ENCODE peak calls at places on chromosomes 4 and X, in seven cellular contexts. E is mammary epithelial cell, B is uterus, R is lower lobe of right lung, N is thoracic aorta, W is cardiac muscle cell, Y is transverse colon. P is an unnamed sample. For H3K36me3, the result is how much of the 10 kb centered on the place peaks cover.

GRCh38 chr4:173538903-173539445 is 8.9 kb upstream of the HAND2 start:
- DNase-seq in E (no peak), B (no peak), R (no peak), N (no peak), W (no peak), Y (no peak), P (no peak)

GRCh38 chr4:21226637-21227538 is 526.6 kb downstream of the PACRGL start:
- DNase-seq in E (no peak), B (no peak), R (no peak), N (no peak), W (no peak), Y (no peak), P (no peak)

GRCh38 chr4:158818595-158818994 is 49.8 kb downstream of the FNIP2 start:
- DNase-seq in E (no peak), B (no peak), R (no peak), N (no peak), W (no peak), Y (no peak), P (no peak)

GRCh38 chr4:114857831-114858230 is 255.6 kb downstream of the NDST4 start:
- DNase-seq in E (peak), B (no peak), R (no peak), N (no peak), W (no peak), Y (no peak), P (no peak)

GRCh38 chr4:110032603-110033002 is 119.9 kb downstream of the EGF start:
- DNase-seq in E (no peak), B (no peak), R (no peak), N (no peak), W (peak), Y (no peak), P (peak)

GRCh38 chr4:71251266-71251665 is 87.6 kb upstream of the SLC4A4 start:
- DNase-seq in E (no peak), B (no peak), R (no peak), N (no peak), W (no peak), Y (no peak), P (no peak)

GRCh38 chrX:153476628-153477027 is 6.3 kb upstream of the HAUS7 start:
- DNase-seq in E (no peak), B (peak), R (no peak), N (peak), W (peak), Y (no peak), P (no peak)

GRCh38 chrX:43592597-43592996 is 63.5 kb upstream of the MAOA start:
- DNase-seq in E (peak), B (no peak), R (no peak), N (no peak), W (peak), Y (no peak), P (no peak)

GRCh38 chr4:44150091-44150576 is 298.5 kb downstream of the KCTD8 start:
- DNase-seq in E (peak), B (no peak), R (no peak), N (no peak), W (peak), Y (no peak), P (no peak)

GRCh38 chr4:88743696-88744095 is 46.1 kb upstream of the NAP1L5 start:
- DNase-seq in E (no peak), B (no peak), R (no peak), N (no peak), W (peak), Y (no peak), P (no peak)

DNA sequence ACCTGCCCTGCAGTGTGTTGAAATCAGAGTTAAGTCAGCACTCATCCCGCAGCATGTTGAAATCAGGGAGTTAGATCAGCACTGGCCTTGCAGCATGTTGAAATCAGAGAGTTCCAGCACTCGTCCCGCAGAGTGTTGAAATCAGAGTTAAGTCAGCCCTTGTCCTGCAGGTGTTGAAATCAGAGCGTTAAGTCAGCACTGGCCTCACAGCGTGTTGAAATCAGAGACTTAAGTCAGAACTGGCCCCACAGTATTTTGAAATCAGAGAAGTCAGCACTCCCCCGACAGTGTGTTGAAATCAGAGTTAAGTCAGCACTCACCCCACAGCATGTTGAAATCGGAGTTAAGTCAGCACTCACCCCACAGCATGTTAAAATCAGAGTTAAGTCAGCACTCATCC is 10.9 kb upstream of the UVSSA start:
- DNase-seq in E (peak), B (no peak), R (no peak), N (no peak), W (peak), Y (no peak), P (peak)
- H3K36me3 ChIP-seq in E (under half), B (under half), R (half or more), N (under half), W (under half), Y (under half), P (under half)

GRCh38 chr4:16157609-16158503 is 68.4 kb downstream of the TAPT1 start:
- DNase-seq in E (no peak), B (no peak), R (no peak), N (no peak), W (peak), Y (no peak), P (no peak)
- H3K36me3 ChIP-seq in E (under half), B (under half), R (under half), N (under half), W (under half), Y (under half), P (under half)

GRCh38 chr4:139389102-139389501 is 64.8 kb upstream of the RAB33B start:
- DNase-seq in E (no peak), B (no peak), R (no peak), N (no peak), W (no peak), Y (no peak), P (no peak)
- H3K36me3 ChIP-seq in E (under half), B (under half), R (half or more), N (under half), W (under half), Y (half or more), P (under half)

GRCh38 chr4:533318-534100 is 34.5 kb downstream of the PIGG start:
- DNase-seq in E (no peak), B (no peak), R (peak), N (no peak), W (no peak), Y (no peak), P (no peak)
- H3K36me3 ChIP-seq in E (under half), B (under half), R (half or more), N (half or more), W (under half), Y (under half), P (half or more)

GRCh38 chr4:56450342-56450741 is 14.3 kb downstream of the PAICS start:
- DNase-seq in E (no peak), B (no peak), R (no peak), N (no peak), W (no peak), Y (no peak), P (no peak)
- H3K36me3 ChIP-seq in E (under half), B (under half), R (under half), N (under half), W (half or more), Y (under half), P (half or more)

GRCh38 chr4:182695009-182695408 is 222.2 kb downstream of the DCTD start:
- DNase-seq in E (no peak), B (no peak), R (no peak), N (no peak), W (no peak), Y (no peak), P (no peak)
- H3K36me3 ChIP-seq in E (under half), B (under half), R (under half), N (under half), W (under half), Y (under half), P (under half)

GRCh38 chr4:37634180-37634579 is 52.0 kb downstream of the RELL1 start:
- DNase-seq in E (no peak), B (no peak), R (no peak), N (no peak), W (no peak), Y (no peak), P (peak)
- H3K36me3 ChIP-seq in E (under half), B (under half), R (half or more), N (under half), W (under half), Y (under half), P (under half)

DNA sequence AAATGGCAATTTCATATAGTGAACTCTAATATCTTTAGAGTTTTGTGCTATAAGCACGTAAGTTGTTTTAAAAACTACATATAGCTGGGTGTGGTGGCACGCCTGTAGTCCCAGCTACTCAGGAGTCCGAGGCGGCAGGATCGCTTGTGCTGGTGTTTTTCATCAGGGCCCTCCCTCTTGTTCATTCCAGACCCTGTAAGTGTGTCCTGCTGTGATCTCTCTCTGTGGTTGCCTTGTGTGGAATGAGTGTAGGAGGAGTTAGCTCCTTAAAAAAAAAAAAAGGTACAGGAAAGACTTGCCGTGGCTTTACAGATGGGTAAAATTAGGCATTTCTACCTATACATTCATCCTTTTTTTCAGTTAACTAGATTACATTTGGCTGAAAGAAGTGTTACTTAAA is 35.4 kb downstream of the RBBP7 start:
- DNase-seq in E (no peak), B (no peak), R (no peak), N (no peak), W (no peak), Y (no peak), P (no peak)
- H3K36me3 ChIP-seq in E (under half), B (under half), R (under half), N (under half), W (under half), Y (under half), P (under half)

GRCh38 chr4:24570172-24570571 is 14.2 kb downstream of the DHX15 start:
- DNase-seq in E (no peak), B (no peak), R (no peak), N (no peak), W (no peak), Y (no peak), P (no peak)
- H3K36me3 ChIP-seq in E (under half), B (under half), R (half or more), N (under half), W (under half), Y (under half), P (under half)